ENCODE peak calls at places on chromosomes 13 and 19, in six cellular contexts. Q, V, U, Y, M and T are unnamed samples.

GRCh38 chr13:30906411-30906990 is 430 bp downstream of the MEDAG start:
- DNase-seq in Q (peak), V (no peak), U (no peak), M (no peak), Y (no peak), T (no peak)

GRCh38 chr13:110014719-110015118 is 228.3 kb upstream of the IRS2 start:
- DNase-seq in Y (no peak), M (no peak), U (no peak), Q (no peak), V (no peak), T (no peak)

GRCh38 chr19:33553530-33554310 is 32.1 kb upstream of the PEPD start:
- DNase-seq in V (no peak), U (no peak), Q (no peak), Y (no peak), M (no peak), T (no peak)

GRCh38 chr13:82963466-82963865 is 918.8 kb downstream of the SLITRK1 start:
- DNase-seq in Q (no peak), V (no peak), M (no peak), Y (no peak), U (no peak), T (no peak)

GRCh38 chr19:38273499-38273898 is 9.1 kb downstream of the SPINT2 start:
- DNase-seq in Y (no peak), V (no peak), U (no peak), M (no peak), Q (no peak), T (no peak)

GRCh38 chr13:47147784-47148062 is 250.9 kb upstream of the HTR2A start:
- DNase-seq in U (no peak), V (no peak), M (no peak), Y (no peak), Q (no peak), T (no peak)

GRCh38 chr13:44193731-44194130 is 179.9 kb upstream of the SERP2 start:
- DNase-seq in Q (no peak), M (no peak), U (no peak), Y (no peak), V (no peak), T (no peak)

GRCh38 chr19:28051047-28051446 is 1161.9 kb downstream of the UQCRFS1 start:
- DNase-seq in U (no peak), V (no peak), Y (no peak), M (no peak), Q (no peak), T (no peak)

GRCh38 chr19:43562211-43562697 is 13.1 kb downstream of the XRCC1 start:
- DNase-seq in Y (no peak), V (no peak), Q (no peak), M (no peak), U (no peak), T (no peak)

GRCh38 chr19:48859711-48860572 is 8.5 kb downstream of the PLEKHA4 start:
- DNase-seq in V (no peak), Y (no peak), U (peak), M (no peak), Q (peak), T (peak)

GRCh38 chr19:44848036-44848804 is 2.1 kb downstream of the NECTIN2 start:
- DNase-seq in U (no peak), V (no peak), Y (no peak), M (no peak), Q (peak), T (no peak)

GRCh38 chr13:93388701-93389100 is 162.1 kb downstream of the GPC6 start:
- DNase-seq in M (no peak), Y (no peak), U (no peak), Q (no peak), V (no peak), T (no peak)

GRCh38 chr19:17214531-17215124 is 529 bp upstream of the USE1 start:
- DNase-seq in U (no peak), Q (peak), M (no peak), Y (no peak), V (no peak), T (no peak)

GRCh38 chr13:95677564-95678386 is 836 bp downstream of the DNAJC3 start:
- DNase-seq in V (no peak), U (no peak), Y (no peak), Q (no peak), M (no peak), T (no peak)

GRCh38 chr13:74145249-74145970 is 11.2 kb upstream of the KLF12 start:
- DNase-seq in M (no peak), Y (no peak), Q (no peak), U (no peak), V (no peak), T (no peak)

GRCh38 chr19:14091885-14092462 is 1.4 kb upstream of the SAMD1 start:
- DNase-seq in Y (no peak), M (no peak), U (peak), Q (peak), V (peak), T (peak)

GRCh38 chr19:43841990-43842389 is 14.9 kb downstream of the ZNF283 start:
- DNase-seq in Q (no peak), U (no peak), V (no peak), Y (no peak), M (no peak), T (no peak)

GRCh38 chr13:100269837-100270236 is 180.9 kb downstream of the PCCA start:
- DNase-seq in M (no peak), U (no peak), Q (no peak), V (no peak), Y (no peak), T (no peak)

GRCh38 chr13:80862466-80862865 is 521.5 kb upstream of the SPRY2 start:
- DNase-seq in Q (no peak), M (no peak), U (no peak), V (no peak), Y (no peak), T (no peak)

GRCh38 chr13:27918918-27919255 is 913 bp upstream of the PDX1 start:
- DNase-seq in Q (peak), V (no peak), M (no peak), U (no peak), Y (no peak), T (no peak)

GRCh38 chr13:83618966-83619365 is 263.3 kb downstream of the SLITRK1 start:
- DNase-seq in U (no peak), M (no peak), V (no peak), Y (no peak), Q (no peak), T (no peak)

GRCh38 chr13:23455401-23456185 is 22.1 kb upstream of the SACS start:
- DNase-seq in M (no peak), Q (no peak), Y (no peak), V (no peak), U (no peak), T (no peak)

GRCh38 chr19:19356901-19357566 is 36.4 kb downstream of the MAU2 start:
- DNase-seq in U (no peak), Y (no peak), V (peak), M (no peak), Q (no peak), T (no peak)

GRCh38 chr19:55253842-55254624 is 4.8 kb downstream of the PPP6R1 start:
- DNase-seq in M (no peak), Q (no peak), Y (peak), V (peak), U (no peak), T (peak)

GRCh38 chr13:99978781-99979452 is 2.7 kb upstream of the ZIC2 start:
- DNase-seq in U (no peak), V (no peak), Q (peak), M (no peak), Y (no peak), T (no peak)

GRCh38 chr13:113835461-113836274 is 28.2 kb downstream of the GAS6 start:
- DNase-seq in M (no peak), V (no peak), Q (no peak), Y (no peak), U (no peak), T (peak)

GRCh38 chr13:100149389-100149788 is 60.5 kb downstream of the PCCA start:
- DNase-seq in Q (no peak), M (no peak), U (no peak), Y (no peak), V (no peak), T (no peak)

GRCh38 chr19:38420935-38421334 is 5.1 kb downstream of the RASGRP4 start:
- DNase-seq in V (no peak), M (no peak), U (no peak), Q (no peak), Y (no peak), T (no peak)

GRCh38 chr13:80341771-80342271 is 895 bp upstream of the SPRY2 start:
- DNase-seq in M (peak), V (no peak), Y (no peak), Q (no peak), U (peak), T (no peak)

DNA sequence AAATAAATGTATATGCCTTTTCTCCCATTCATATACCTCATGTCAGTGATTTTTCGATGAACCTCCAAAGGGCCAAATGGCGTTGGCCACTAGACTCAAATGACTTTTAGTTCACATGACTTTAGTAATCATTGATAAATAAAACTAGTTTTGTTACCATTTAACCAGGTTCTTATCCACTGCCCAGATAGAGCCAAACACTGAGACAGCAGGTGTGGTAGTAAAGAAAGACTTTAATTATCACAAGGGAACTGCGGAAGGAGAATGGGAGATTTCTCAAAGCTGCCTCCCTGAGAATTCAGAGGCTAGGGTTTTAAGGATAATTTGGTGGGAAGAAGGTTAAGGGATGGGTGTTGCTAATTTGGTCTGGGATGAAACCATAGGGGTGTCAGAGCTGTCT is 19.4 kb upstream of the KBTBD6 start:
- DNase-seq in Q (no peak), V (no peak), M (no peak), Y (no peak), U (no peak), T (no peak)
- TF ChIP-seq POLR2A in Q (no peak), V (no peak), M (no peak), Y (no peak), U (no peak), T (no peak)

GRCh38 chr19:30593358-30593757 is 221.2 kb downstream of the ZNF536 start:
- DNase-seq in Y (no peak), U (no peak), V (no peak), Q (peak), M (no peak), T (no peak)

GRCh38 chr19:30590596-30591229 is 218.5 kb downstream of the ZNF536 start:
- DNase-seq in U (no peak), M (no peak), V (no peak), Y (no peak), Q (no peak), T (no peak)

GRCh38 chr19:30596813-30597399 is 224.7 kb downstream of the ZNF536 start:
- DNase-seq in U (no peak), V (no peak), Q (peak), M (no peak), Y (no peak), T (no peak)

GRCh38 chr19:30596268-30596667 is 224.1 kb downstream of the ZNF536 start:
- DNase-seq in M (no peak), Q (peak), U (no peak), V (no peak), Y (no peak), T (no peak)

GRCh38 chr19:30593975-30594925 is 222.1 kb downstream of the ZNF536 start:
- DNase-seq in Q (peak), V (no peak), Y (no peak), M (no peak), U (no peak), T (no peak)
- TF ChIP-seq TAF1 in Q (no peak), V (no peak), Y (no peak), M (no peak), U (no peak), T (no peak)

DNA sequence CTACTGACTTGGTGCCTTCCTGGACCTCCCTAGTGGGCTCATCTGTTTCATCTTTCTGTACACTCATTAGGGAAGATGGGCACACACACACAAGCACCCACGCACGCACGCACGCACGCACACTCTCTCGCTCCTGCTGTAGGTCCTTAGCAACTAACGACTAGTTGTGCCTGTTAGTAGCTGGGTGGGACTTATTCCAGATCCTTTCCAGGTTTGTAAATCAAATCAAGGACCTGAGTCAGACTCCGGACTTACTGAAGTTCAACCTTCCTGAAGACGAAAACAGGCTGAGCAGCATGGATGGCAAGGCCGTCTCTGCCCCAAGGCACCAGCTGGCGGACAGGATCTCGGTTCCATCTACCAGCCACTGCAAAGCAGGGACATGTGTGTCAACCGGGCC is 76.2 kb downstream of the SLC15A1 start:
- DNase-seq in Q (no peak), U (no peak), V (no peak), Y (no peak), M (no peak), T (no peak)
- TF ChIP-seq POLR2AphosphoS5 in Q (no peak), U (no peak), V (no peak), Y (no peak), M (no peak), T (no peak)

DNA sequence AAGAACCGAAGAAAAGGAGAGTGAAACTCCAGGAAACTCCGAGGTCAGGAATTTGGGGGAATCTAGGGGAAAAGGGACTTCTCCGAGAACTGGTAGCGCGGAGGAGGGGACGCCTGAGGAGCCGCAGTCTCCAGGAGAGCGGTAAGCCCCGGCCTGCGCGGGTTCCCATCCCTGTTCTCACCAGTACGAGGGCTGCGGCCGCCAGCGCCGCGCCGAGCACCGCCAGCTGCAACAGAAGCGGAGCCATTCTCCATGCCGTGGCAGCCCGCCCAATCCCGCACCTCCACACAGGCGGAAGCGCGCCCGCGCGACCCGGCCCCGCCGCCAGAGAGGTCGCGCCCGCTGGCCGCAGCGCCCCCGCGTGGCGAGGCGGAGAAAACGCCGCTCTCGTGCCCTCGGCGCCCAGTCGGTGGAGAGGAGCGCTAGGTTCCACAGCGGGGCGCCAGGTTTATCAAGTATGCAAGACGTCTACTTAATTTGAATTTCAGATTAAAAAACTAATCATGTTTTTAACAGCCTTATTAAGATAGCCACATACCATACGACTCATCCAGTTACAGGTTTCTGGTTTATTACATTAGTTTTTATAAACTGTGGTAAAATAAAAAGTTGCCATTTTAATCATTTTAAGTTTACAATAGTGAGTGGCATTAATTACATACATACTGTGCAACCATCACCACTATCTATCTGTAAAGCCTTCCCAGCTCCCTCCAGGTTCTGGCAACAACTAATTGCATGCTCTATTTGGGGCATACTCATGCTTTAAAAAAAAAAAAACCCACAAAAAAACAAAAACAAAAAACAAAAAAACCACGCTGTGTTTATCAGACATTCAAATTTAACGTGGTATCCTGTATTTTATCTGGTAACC is at the start of gene ALG5:
- DNase-seq in Q (peak), Y (peak), M (peak), U (peak), V (peak), T (peak)
- TF ChIP-seq POLR2A in Q (peak), Y (peak), M (peak), U (peak), V (peak), T (peak)

GRCh38 chr19:58058428-58058827 is 654 bp upstream of the ZNF135 start:
- DNase-seq in Q (peak), M (no peak), V (no peak), U (no peak), Y (no peak), T (no peak)

GRCh38 chr19:58059681-58060080 is 599 bp downstream of the ZNF135 start:
- DNase-seq in Y (no peak), V (no peak), U (no peak), M (no peak), Q (no peak), T (no peak)

GRCh38 chr19:58056861-58057260 is 2.2 kb upstream of the ZNF135 start:
- DNase-seq in Y (no peak), Q (no peak), U (no peak), M (no peak), V (no peak), T (no peak)

GRCh38 chr19:58060231-58060630 is 1.1 kb downstream of the ZNF135 start:
- DNase-seq in V (no peak), Q (no peak), M (no peak), Y (no peak), U (no peak), T (no peak)

GRCh38 chr19:58059003-58059671 is at the start of gene ZNF135:
- DNase-seq in U (no peak), V (no peak), M (no peak), Y (no peak), Q (peak), T (no peak)
- TF ChIP-seq TAF1 in U (no peak), V (no peak), M (no peak), Y (no peak), Q (peak), T (no peak)

DNA sequence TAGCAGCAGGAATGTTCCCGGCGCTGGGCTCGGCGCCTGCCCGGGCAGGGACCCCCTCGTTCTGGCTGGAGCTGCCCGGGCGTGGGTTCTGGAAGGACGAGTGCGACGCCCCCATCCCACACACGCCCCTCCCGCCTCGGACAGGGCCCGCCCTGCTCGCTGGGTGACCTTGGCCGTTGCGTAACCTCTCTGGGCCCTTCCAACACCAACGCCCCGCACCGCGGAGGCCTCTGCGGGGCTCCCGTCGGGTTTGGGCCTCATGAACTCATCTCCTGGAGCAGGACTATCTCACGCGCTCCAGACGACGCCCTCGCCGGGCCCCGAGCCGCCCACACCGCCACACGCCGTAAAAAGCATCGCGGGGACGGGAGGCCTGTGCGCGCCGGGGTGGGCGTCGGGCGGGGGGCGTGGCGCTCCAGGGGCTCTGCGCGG is 10.4 kb downstream of the PALM start:
- DNase-seq in Y (no peak), U (peak), M (peak), Q (peak), V (no peak), T (no peak)
- TF ChIP-seq POLR2AphosphoS5 in Y (no peak), U (no peak), M (no peak), Q (no peak), V (no peak), T (no peak)

GRCh38 chr19:3405261-3405653 is 38.9 kb downstream of the NFIC start:
- DNase-seq in U (no peak), M (no peak), Q (no peak), V (no peak), Y (no peak), T (no peak)

GRCh38 chr19:3404324-3405260 is 38.2 kb downstream of the NFIC start:
- DNase-seq in M (no peak), Y (no peak), Q (no peak), U (no peak), V (no peak), T (no peak)

GRCh38 chr19:3402631-3403443 is 36.5 kb downstream of the NFIC start:
- DNase-seq in V (no peak), M (no peak), U (no peak), Y (no peak), Q (no peak), T (no peak)

GRCh38 chr19:3401004-3401768 is 34.8 kb downstream of the NFIC start:
- DNase-seq in V (no peak), Q (no peak), M (no peak), Y (no peak), U (no peak), T (no peak)

DNA sequence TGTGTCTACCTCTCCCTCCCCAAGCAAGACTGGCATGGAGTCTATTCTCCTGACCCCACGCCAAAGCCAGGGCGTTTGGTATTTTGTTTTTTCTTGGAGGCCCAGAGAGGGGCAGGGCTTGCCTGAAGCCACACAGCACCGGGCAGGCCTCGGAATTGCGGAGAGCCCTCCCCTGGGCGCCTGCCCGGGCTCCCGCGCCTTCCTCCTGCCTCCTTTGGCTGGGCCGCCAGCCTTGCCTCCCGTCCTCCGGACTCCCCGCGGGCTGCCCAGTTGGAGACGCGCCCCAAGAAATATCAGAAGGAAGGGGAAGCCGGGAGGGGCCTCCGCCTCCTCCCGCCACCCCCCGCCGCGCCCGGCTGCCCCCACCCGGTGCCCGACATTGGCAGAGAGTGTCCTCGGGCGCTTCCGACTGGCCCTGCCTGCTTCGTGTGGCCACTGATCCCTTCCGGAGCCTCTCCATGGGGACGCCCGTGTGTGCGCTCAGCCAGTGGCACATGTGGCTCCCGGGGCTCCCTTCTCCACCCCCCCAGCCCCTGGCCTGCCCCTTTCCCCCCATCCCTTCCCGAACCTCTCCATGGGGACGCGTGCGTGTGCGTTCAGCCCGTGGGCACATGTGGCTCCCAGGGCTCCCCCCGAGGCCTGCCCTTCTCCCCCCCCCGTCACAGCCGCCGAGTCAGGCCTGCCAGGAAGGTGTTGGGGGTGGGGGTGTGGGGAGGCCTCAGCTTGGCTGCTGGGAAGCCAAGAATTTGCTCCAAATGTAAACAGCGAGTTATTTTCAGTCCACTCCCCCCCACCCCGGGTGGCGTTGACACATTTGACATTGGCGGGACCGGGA is 37.3 kb downstream of the NFIC start:
- DNase-seq in V (no peak), U (peak), Y (no peak), M (peak), Q (no peak), T (no peak)
- TF ChIP-seq POLR2A in V (no peak), U (no peak), Y (no peak), M (no peak), Q (no peak), T (no peak)

GRCh38 chr13:72290962-72291681 is 424.1 kb upstream of the DACH1 start:
- DNase-seq in M (no peak), V (no peak), U (no peak), Q (no peak), Y (no peak), T (no peak)
- TF ChIP-seq TAF1 in M (no peak), V (no peak), U (no peak), Q (no peak), Y (no peak), T (no peak)